ENCODE peak calls at places on chromosomes 4 and X, in seven cellular contexts. I is GM12892, O is GM12878, M is SK-N-SH, P is K562, V is H1, L is HepG2. U is an unnamed sample.

GRCh38 chr4:153161599-153161971 is 42.7 kb upstream of the TRIM2 start:
- DNase-seq in O (no peak), M (no peak), P (no peak), L (no peak), I (no peak), V (no peak), U (no peak)

GRCh38 chrX:120790118-120790517 is 85.5 kb downstream of the CT47B1 start:
- DNase-seq in M (peak; percentile 45), L (peak; percentile 40), I (peak; percentile 25), P (peak; percentile 38), V (no peak), O (peak; percentile 47), U (peak; percentile 10)

GRCh38 chr4:133759428-133759827 is 442.2 kb downstream of the PABPC4L start:
- DNase-seq in O (no peak), V (no peak), L (no peak), M (no peak), I (no peak), P (no peak), U (no peak)

GRCh38 chrX:81662381-81662780 is 460.5 kb downstream of the SH3BGRL start:
- DNase-seq in L (no peak), I (no peak), O (no peak), M (no peak), P (no peak), V (no peak), U (no peak)

GRCh38 chr4:16896871-16897270 is 1.6 kb downstream of the LDB2 start:
- DNase-seq in O (no peak), P (no peak), V (no peak), I (no peak), M (no peak), L (no peak), U (no peak)

GRCh38 chrX:150548684-150549083 is 19.7 kb upstream of the MTM1 start:
- DNase-seq in P (no peak), O (no peak), I (no peak), M (no peak), L (no peak), V (no peak), U (no peak)

GRCh38 chrX:68832101-68832416 is 3.2 kb downstream of the EFNB1 start:
- DNase-seq in L (no peak), O (no peak), P (no peak), M (peak; percentile 58), I (no peak), V (no peak), U (peak; percentile 42)

GRCh38 chrX:132266583-132267355 is 47.5 kb upstream of the RAP2C start:
- DNase-seq in L (no peak), I (no peak), P (no peak), O (no peak), V (no peak), M (no peak), U (no peak)

GRCh38 chr4:69092190-69092589 is 4.1 kb upstream of the UGT2B7 start:
- DNase-seq in V (no peak), I (no peak), O (no peak), L (no peak), M (no peak), P (no peak), U (no peak)

GRCh38 chrX:16290997-16291396 is 123.7 kb downstream of the MAGEB17 start:
- DNase-seq in I (no peak), L (no peak), O (no peak), M (no peak), P (no peak), V (no peak), U (no peak)

GRCh38 chr4:148089624-148090023 is 352.6 kb downstream of the NR3C2 start:
- DNase-seq in V (no peak), P (no peak), M (no peak), O (no peak), I (no peak), L (no peak), U (no peak)

GRCh38 chr4:187065836-187066235 is 342.2 kb upstream of the FAT1 start:
- DNase-seq in V (no peak), L (no peak), I (no peak), P (no peak), M (no peak), O (no peak), U (no peak)

GRCh38 chrX:117788339-117788738 is 328.3 kb downstream of the KLHL13 start:
- DNase-seq in I (no peak), V (no peak), O (no peak), M (peak; percentile 46), L (no peak), P (no peak), U (no peak)

GRCh38 chrX:136220535-136220934 is 30.7 kb downstream of the MAP7D3 start:
- DNase-seq in V (no peak), O (no peak), P (no peak), L (no peak), M (no peak), I (no peak), U (no peak)

GRCh38 chr4:106048250-106048931 is 153.1 kb downstream of the NPNT start:
- DNase-seq in L (no peak), I (no peak), O (no peak), V (no peak), P (no peak), M (no peak), U (no peak)

GRCh38 chrX:51851507-51852085 is 41.8 kb upstream of the MAGED1 start:
- DNase-seq in P (no peak), V (no peak), O (no peak), M (no peak), I (no peak), L (peak; percentile 6), U (no peak)

GRCh38 chr4:88445252-88445651 is 11.7 kb upstream of the HERC5 start:
- DNase-seq in V (no peak), L (no peak), I (no peak), O (no peak), M (no peak), P (no peak), U (no peak)

GRCh38 chr4:122783301-122784215 is 43.1 kb upstream of the FGF2 start:
- DNase-seq in V (peak; percentile 95), I (no peak), M (no peak), O (no peak), P (no peak), L (peak; percentile 37), U (no peak)

GRCh38 chr4:17884063-17884462 is 73.3 kb downstream of the NCAPG start:
- DNase-seq in P (no peak), L (no peak), M (no peak), V (no peak), O (no peak), I (no peak), U (no peak)

DNA sequence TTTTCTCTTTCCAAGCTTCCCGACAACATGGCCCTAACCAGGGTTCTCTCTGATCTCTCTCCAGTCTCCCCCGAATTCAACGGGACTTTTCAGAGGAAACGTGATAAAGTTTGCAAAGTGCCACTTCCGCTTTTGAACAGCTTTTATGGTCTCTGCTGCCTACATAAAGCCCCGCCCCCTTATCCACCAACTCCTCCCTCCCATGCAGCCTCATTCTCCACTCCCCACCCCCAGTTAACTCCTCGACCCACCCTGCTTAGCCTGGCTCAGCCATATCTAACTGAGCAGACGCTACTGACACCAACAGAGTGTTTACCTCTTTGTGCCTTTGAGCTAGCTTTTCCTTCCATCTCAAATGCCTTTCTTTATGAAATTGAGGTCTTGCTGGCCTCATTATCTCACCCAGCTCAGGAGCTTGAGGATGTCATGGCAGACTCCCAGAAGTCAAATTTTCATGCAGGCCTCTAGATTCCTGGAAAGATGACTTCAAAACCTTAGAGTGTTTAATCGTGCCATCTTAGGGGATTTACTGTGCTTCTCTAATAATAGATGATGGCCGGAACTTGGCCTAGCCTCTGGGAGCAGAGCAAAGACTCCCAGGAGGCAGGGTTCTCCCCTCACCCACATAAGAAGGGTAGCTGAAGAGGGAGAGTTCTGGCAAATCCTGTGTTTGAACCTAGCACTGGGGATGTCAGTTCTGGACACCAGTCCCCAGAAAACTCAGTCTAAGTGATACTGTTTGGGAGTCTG is 606.0 kb downstream of the BCOR start:
- DNase-seq in V (no peak), M (no peak), L (no peak), P (peak; percentile 77), O (peak; percentile 58), I (no peak), U (no peak)
- TF ChIP-seq TAF1 in V (no peak), M (no peak), L (no peak), P (no peak), O (no peak), I (no peak), U (no peak)

GRCh38 chr4:55545133-55545532 is 1.6 kb downstream of the CLOCK start:
- DNase-seq in I (no peak), O (no peak), V (no peak), P (no peak), M (no peak), L (peak; percentile 7), U (no peak)

GRCh38 chr4:55545681-55546632 is 752 bp downstream of the CLOCK start:
- DNase-seq in O (no peak), L (peak; percentile 60), M (peak; percentile 85), V (no peak), P (peak; percentile 76), I (peak; percentile 44), U (peak; percentile 41)

GRCh38 chr4:55547461-55547770 is 707 bp upstream of the CLOCK start:
- DNase-seq in O (no peak), L (no peak), P (no peak), V (no peak), I (no peak), M (peak; percentile 50), U (no peak)

GRCh38 chr4:55547918-55548317 is 1.2 kb upstream of the CLOCK start:
- DNase-seq in O (no peak), M (no peak), P (no peak), L (no peak), I (no peak), V (no peak), U (no peak)

DNA sequence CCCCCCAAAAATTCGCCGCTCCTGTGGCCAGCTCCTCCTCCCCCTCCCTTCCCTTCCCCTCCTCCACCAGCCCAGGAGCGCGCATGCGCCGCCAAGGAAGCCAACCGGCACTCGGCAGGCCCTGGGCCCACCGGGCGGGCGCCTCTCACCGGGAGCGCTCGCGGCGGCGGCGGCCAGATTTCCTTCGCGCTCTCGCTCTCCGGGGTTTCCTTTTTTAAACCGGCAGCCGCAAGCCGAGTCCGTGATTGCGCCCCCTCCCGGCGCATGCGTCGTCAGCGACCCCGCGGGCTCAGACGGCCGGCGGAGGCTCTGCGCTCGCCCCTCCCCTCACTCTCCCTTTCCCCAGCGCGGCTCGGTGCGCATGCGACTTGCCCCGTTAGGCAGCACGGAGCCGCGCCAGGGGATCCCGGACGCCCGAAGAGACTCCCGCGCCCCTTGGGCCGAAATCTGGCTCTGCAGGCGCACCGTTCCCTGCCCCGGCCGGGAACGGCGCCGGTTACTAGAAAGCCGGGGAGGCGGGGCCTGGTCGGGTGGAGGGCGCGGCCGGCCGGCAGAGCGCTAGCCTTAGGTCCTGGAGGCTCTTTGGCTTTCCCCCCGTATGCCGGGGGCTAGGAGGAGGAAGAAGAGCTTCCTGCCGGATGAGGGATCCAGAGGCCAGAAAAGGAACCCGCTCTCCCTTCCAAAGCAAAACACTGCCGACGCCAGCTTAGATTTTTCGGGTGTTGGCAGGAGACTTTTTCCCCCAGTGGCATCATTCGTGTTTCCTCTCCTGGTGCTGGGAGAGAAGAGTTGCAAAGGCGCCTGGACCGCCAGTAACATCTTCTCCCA is at the start of gene CLOCK:
- DNase-seq in P (peak; percentile 89), O (no peak), L (peak; percentile 74), M (peak; percentile 93), V (no peak), I (peak; percentile 76), U (peak; percentile 74)
- TF ChIP-seq TAF1 in P (peak; percentile 50), O (peak; percentile 33), L (peak; percentile 68), M (peak; percentile 17), V (peak; percentile 19), I (no peak), U (no peak)

GRCh38 chrX:139192386-139192961 is 338.1 kb upstream of the F9 start:
- DNase-seq in P (no peak), O (no peak), I (no peak), V (no peak), M (no peak), L (no peak), U (no peak)
- TF ChIP-seq TAF1 in P (no peak), O (no peak), I (no peak), V (no peak), M (no peak), L (no peak), U (no peak)

GRCh38 chrX:129247642-129248041 is 275.6 kb downstream of the SMARCA1 start:
- DNase-seq in P (no peak), I (no peak), M (no peak), O (no peak), L (no peak), V (no peak), U (no peak)
- TF ChIP-seq TAF1 in P (no peak), I (no peak), M (no peak), O (no peak), L (no peak), V (no peak), U (no peak)